ENCODE peak calls at places on chromosomes 1 and 21, in five cellular contexts. B, A, O, W and S are unnamed samples.

GRCh38 chr1:92958203-92958970 is 2.9 kb downstream of the DIPK1A start:
- DNase-seq in O (no peak), W (no peak), B (no peak), A (no peak), S (no peak)

GRCh38 chr1:173009597-173009996 is 41.1 kb downstream of the TNFSF18 start:
- DNase-seq in O (no peak), A (no peak), W (no peak), B (no peak), S (no peak)

GRCh38 chr1:57824535-57824934 is 400.7 kb upstream of the DAB1 start:
- DNase-seq in A (no peak), B (no peak), O (peak), W (no peak), S (no peak)

GRCh38 chr1:211830055-211830329 is 571 bp downstream of the LPGAT1 start:
- DNase-seq in W (no peak), A (no peak), B (no peak), O (no peak), S (peak)

GRCh38 chr21:42403611-42404231 is at the start of gene UBASH3A:
- DNase-seq in B (no peak), A (no peak), O (no peak), W (no peak), S (no peak)

GRCh38 chr1:92123868-92124267 is 43.7 kb downstream of the BTBD8 start:
- DNase-seq in W (no peak), O (no peak), A (no peak), B (no peak), S (no peak)

GRCh38 chr1:2279882-2280281 is 51.8 kb downstream of the SKI start:
- DNase-seq in B (no peak), W (no peak), O (no peak), A (no peak), S (no peak)

GRCh38 chr1:16068356-16069270 is 4.8 kb downstream of the FAM131C start:
- DNase-seq in O (no peak), B (no peak), A (no peak), W (no peak), S (no peak)

GRCh38 chr1:228342627-228343210 is 63.9 kb downstream of the TRIM11 start:
- DNase-seq in O (no peak), A (no peak), B (no peak), W (no peak), S (no peak)

GRCh38 chr1:2302292-2302925 is 74.3 kb downstream of the SKI start:
- DNase-seq in B (no peak), W (no peak), A (no peak), O (no peak), S (no peak)

GRCh38 chr1:110594466-110595076 is 11.6 kb downstream of the KCNA2 start:
- DNase-seq in A (no peak), B (no peak), W (no peak), O (no peak), S (no peak)

GRCh38 chr1:226519135-226519534 is 29.4 kb upstream of the STUM start:
- DNase-seq in A (no peak), O (no peak), B (no peak), W (no peak), S (no peak)

GRCh38 chr1:187396929-187397796 is 568.4 kb downstream of the PLA2G4A start:
- DNase-seq in W (no peak), O (no peak), B (no peak), A (no peak), S (no peak)

GRCh38 chr1:38585460-38585859 is 274.1 kb downstream of the RRAGC start:
- DNase-seq in B (no peak), W (no peak), A (no peak), O (no peak), S (no peak)

GRCh38 chr21:31490471-31490870 is 146.4 kb upstream of the TIAM1 start:
- DNase-seq in O (no peak), B (no peak), W (no peak), A (no peak), S (no peak)

GRCh38 chr1:163055005-163055404 is 14.2 kb upstream of the RGS4 start:
- DNase-seq in W (no peak), O (peak), B (no peak), A (no peak), S (no peak)

GRCh38 chr1:245345191-245345884 is 190.6 kb downstream of the KIF26B start:
- DNase-seq in W (no peak), A (no peak), O (no peak), B (no peak), S (no peak)